ENCODE peak calls at places on chromosomes 7 and 10, in four cellular contexts. O is Calu3; M is mesendoderm; L is activated T-cell treated with anti-CD3 and anti-CD28 coated beads, Interleukin-2, amount 50 U/mL, for 48 hours. Q is an unnamed sample.

GRCh38 chr10:101380353-101381017 is 26.5 kb downstream of the BTRC start:
- DNase-seq in M (no peak), L (peak), O (no peak), Q (no peak)

GRCh38 chr10:58647366-58647765 is 134.7 kb downstream of the BICC1 start:
- DNase-seq in O (no peak), M (no peak), L (no peak), Q (no peak)

GRCh38 chr7:73833251-73833919 is 2.6 kb downstream of the CLDN4 start:
- DNase-seq in L (no peak), O (peak), M (peak), Q (no peak)

GRCh38 chr7:89837515-89837914 is 316.8 kb upstream of the STEAP1 start:
- DNase-seq in O (no peak), L (no peak), M (peak), Q (no peak)

GRCh38 chr7:84675633-84676034 is 481.0 kb upstream of the SEMA3A start:
- DNase-seq in L (no peak), O (peak), M (peak), Q (no peak)

GRCh38 chr10:91745086-91745831 is 53.0 kb upstream of the TNKS2 start:
- DNase-seq in M (peak), O (peak), L (no peak), Q (no peak)

GRCh38 chr7:84058311-84059076 is 136.1 kb downstream of the SEMA3A start:
- DNase-seq in M (no peak), L (no peak), O (peak), Q (no peak)

GRCh38 chr10:132637477-132638129 is 100.0 kb downstream of the INPP5A start:
- DNase-seq in O (peak), L (peak), M (peak), Q (no peak)

GRCh38 chr7:142438923-142439515 is 181.2 kb upstream of the PRSS58 start:
- DNase-seq in L (no peak), M (no peak), O (no peak), Q (no peak)

GRCh38 chr7:74027683-74028320 is at the start of gene ELN:
- DNase-seq in L (no peak), M (peak), O (no peak), Q (peak)

GRCh38 chr10:132182591-132182990 is 4.2 kb upstream of the DPYSL4 start:
- DNase-seq in M (no peak), O (no peak), L (no peak), Q (no peak)

GRCh38 chr7:158991824-158992621 is 135.7 kb downstream of the DYNC2I1 start:
- DNase-seq in O (no peak), L (no peak), M (no peak), Q (no peak)

GRCh38 chr10:43409385-43410109 is 561 bp upstream of the HNRNPF start:
- DNase-seq in L (peak), O (peak), M (no peak), Q (peak)

GRCh38 chr7:95976369-95976768 is 204.0 kb downstream of the DYNC1I1 start:
- DNase-seq in O (no peak), M (no peak), L (no peak), Q (no peak)

GRCh38 chr7:27242580-27243339 is at the start of gene EVX1:
- DNase-seq in O (peak), M (peak), L (peak), Q (no peak)

GRCh38 chr7:101782476-101782875 is 35.0 kb upstream of the CUX1 start:
- DNase-seq in L (no peak), O (no peak), M (no peak), Q (no peak)

GRCh38 chr7:18860226-18860625 is 257.2 kb downstream of the TWIST1 start:
- DNase-seq in O (no peak), L (no peak), M (no peak), Q (no peak)

Q was measured in left ventricle myocardium superior.